ENCODE peak calls at places on chromosomes 11 and 22, in ten cellular contexts. N is A549, P is mammary epithelial cell, J is mucosa of descending colon, G is body of pancreas, A is sigmoid colon, B is cardiac muscle cell, R is left ventricle myocardium inferior, K is foreskin fibroblast, E is left lung. L is an unnamed sample.

GRCh38 chr11:2433106-2433925 is 11.0 kb downstream of the TRPM5 start:
- DNase-seq in N (no peak), P (no peak), J (no peak), G (no peak), A (no peak), B (no peak), R (peak; percentile 11), K (no peak), E (peak; percentile 22), L (no peak)

GRCh38 chr11:8323161-8323935 is 59.7 kb upstream of the LMO1 start:
- DNase-seq in N (no peak), P (no peak), J (no peak), G (no peak), A (peak; percentile 53), B (no peak), R (no peak), K (no peak), E (no peak), L (no peak)

GRCh38 chr11:113048820-113049555 is 87.8 kb downstream of the NCAM1 start:
- DNase-seq in N (no peak), P (peak; percentile 80), J (no peak), G (no peak), A (no peak), B (no peak), R (no peak), K (peak; percentile 35), E (no peak), L (peak; percentile 90)

GRCh38 chr11:109123811-109124787 is 297.9 kb upstream of the C11orf87 start:
- DNase-seq in N (no peak), P (no peak), J (no peak), G (peak; percentile 3), A (no peak), B (peak; percentile 24), R (peak; percentile 55), K (peak; percentile 2), E (no peak), L (no peak)

GRCh38 chr11:26580929-26581328 is 8.9 kb upstream of the MUC15 start:
- DNase-seq in N (peak; percentile 24), P (no peak), J (no peak), G (no peak), A (no peak), B (no peak), R (no peak), K (peak; percentile 66), E (no peak), L (no peak)

GRCh38 chr11:75527938-75528845 is 2.5 kb upstream of the GDPD5 start:
- DNase-seq in N (no peak), P (no peak), J (no peak), G (no peak), A (no peak), B (no peak), R (no peak), K (no peak), E (no peak), L (no peak)

GRCh38 chr11:45982656-45983470 is 60.4 kb downstream of the LARGE2 start:
- DNase-seq in N (peak; percentile 11), P (peak; percentile 62), J (no peak), G (no peak), A (no peak), B (peak; percentile 54), R (peak; percentile 18), K (peak; percentile 61), E (no peak), L (peak; percentile 83)

GRCh38 chr11:74839971-74840370 is 91.3 kb downstream of the RNF169 start:
- DNase-seq in N (no peak), P (no peak), J (no peak), G (no peak), A (no peak), B (no peak), R (no peak), K (no peak), E (no peak), L (no peak)

GRCh38 chr22:47544696-47545095 is 782.2 kb downstream of the TBC1D22A start:
- DNase-seq in N (no peak), P (no peak), J (no peak), G (no peak), A (no peak), B (no peak), R (no peak), K (no peak), E (no peak), L (no peak)

GRCh38 chr11:118338637-118339061 is 3.9 kb downstream of the CD3D start:
- DNase-seq in N (no peak), P (peak; percentile 2), J (peak; percentile 80), G (peak; percentile 33), A (no peak), B (no peak), R (no peak), K (no peak), E (no peak), L (no peak)

GRCh38 chr11:115085461-115086220 is 407.3 kb downstream of the NXPE2 start:
- DNase-seq in N (no peak), P (no peak), J (no peak), G (peak; percentile 6), A (no peak), B (no peak), R (no peak), K (no peak), E (no peak), L (no peak)

GRCh38 chr11:108906329-108906728 is 241.5 kb downstream of the DDX10 start:
- DNase-seq in N (peak; percentile 47), P (peak; percentile 68), J (no peak), G (no peak), A (no peak), B (no peak), R (no peak), K (peak; percentile 93), E (no peak), L (peak; percentile 80)

GRCh38 chr11:504053-504993 is 2.7 kb downstream of the RNH1 start:
- DNase-seq in N (no peak), P (no peak), J (peak; percentile 68), G (no peak), A (no peak), B (no peak), R (peak; percentile 53), K (peak; percentile 52), E (no peak), L (peak; percentile 73)

GRCh38 chr11:16969010-16970004 is 44.9 kb downstream of the PLEKHA7 start:
- DNase-seq in N (no peak), P (no peak), J (no peak), G (no peak), A (no peak), B (no peak), R (no peak), K (no peak), E (no peak), L (peak; percentile 31)

GRCh38 chr11:14253437-14253836 is 105.5 kb downstream of the RRAS2 start:
- DNase-seq in N (no peak), P (no peak), J (no peak), G (no peak), A (no peak), B (no peak), R (no peak), K (no peak), E (no peak), L (no peak)

GRCh38 chr22:43252319-43252718 is 65.4 kb upstream of the TTLL12 start:
- DNase-seq in N (no peak), P (no peak), J (no peak), G (no peak), A (no peak), B (no peak), R (no peak), K (no peak), E (no peak), L (no peak)
- TF ChIP-seq CTCF in N (no peak), P (no peak), J (no peak), G (no peak), A (no peak), B (no peak), R (no peak), K (no peak), E (no peak), L (no peak)

GRCh38 chr11:120335928-120336640 is at the start of gene ARHGEF12:
- DNase-seq in N (peak; percentile 97), P (peak; percentile 93), J (peak; percentile 97), G (peak; percentile 96), A (peak; percentile 98), B (peak; percentile 97), R (peak; percentile 98), K (peak; percentile 99), E (peak; percentile 94), L (peak; percentile 95)
- TF ChIP-seq CTCF in N (peak; percentile 62), P (no peak), J (no peak), G (no peak), A (no peak), B (peak; percentile 46), R (peak; percentile 19), K (no peak), E (no peak), L (no peak)

GRCh38 chr22:43783777-43784176 is 28.3 kb downstream of the EFCAB6 start:
- DNase-seq in N (peak; percentile 5), P (no peak), J (no peak), G (no peak), A (no peak), B (no peak), R (no peak), K (no peak), E (no peak), L (peak; percentile 21)
- TF ChIP-seq CTCF in N (no peak), P (peak; percentile 12), J (no peak), G (no peak), A (no peak), B (peak; percentile 14), R (no peak), K (peak; percentile 8), E (no peak), L (no peak)

GRCh38 chr11:71240865-71241691 is 11.3 kb downstream of the SHANK2 start:
- DNase-seq in N (peak; percentile 85), P (peak; percentile 88), J (no peak), G (peak; percentile 70), A (peak; percentile 68), B (no peak), R (no peak), K (peak; percentile 87), E (no peak), L (peak; percentile 92)

GRCh38 chr11:71239581-71239980 is 12.8 kb downstream of the SHANK2 start:
- DNase-seq in N (no peak), P (no peak), J (no peak), G (no peak), A (peak; percentile 26), B (no peak), R (no peak), K (no peak), E (no peak), L (no peak)

GRCh38 chr11:71238941-71239340 is 13.4 kb downstream of the SHANK2 start:
- DNase-seq in N (no peak), P (no peak), J (no peak), G (no peak), A (no peak), B (no peak), R (no peak), K (no peak), E (no peak), L (no peak)

GRCh38 chr11:71241721-71242259 is 10.6 kb downstream of the SHANK2 start:
- DNase-seq in N (no peak), P (no peak), J (no peak), G (no peak), A (peak; percentile 49), B (no peak), R (no peak), K (no peak), E (no peak), L (no peak)

GRCh38 chr11:71240061-71240690 is 12.2 kb downstream of the SHANK2 start:
- DNase-seq in N (no peak), P (no peak), J (no peak), G (no peak), A (peak; percentile 50), B (no peak), R (no peak), K (no peak), E (no peak), L (no peak)
- TF ChIP-seq CTCF in N (no peak), P (no peak), J (no peak), G (no peak), A (no peak), B (no peak), R (no peak), K (no peak), E (no peak), L (no peak)

L was measured in MCF 10A.